ENCODE peak calls at places on chromosomes 3 and 15, in five cellular contexts. W is breast epithelium; J is endothelial cell; G is mesothelial cell of epicardium; N is stimulated activated CD4-positive, alpha-beta T cell treated with anti-CD3 and anti-CD28 coated beads, Interleukin-1b, Interleukin-23, amount 100 ng/mL, for 4 hours. S is an unnamed sample.

GRCh38 chr3:197216169-197216860 is 82.1 kb downstream of the DLG1 start:
- DNase-seq in J (no peak), W (no peak), N (no peak), G (no peak), S (no peak)

GRCh38 chr3:156659260-156659659 is 15.1 kb upstream of the TIPARP start:
- DNase-seq in J (no peak), G (no peak), N (no peak), W (no peak), S (no peak)

GRCh38 chr15:77421370-77421700 is 647 bp downstream of the HMG20A start:
- DNase-seq in N (no peak), W (no peak), G (no peak), J (peak; percentile 15), S (peak; percentile 14)

GRCh38 chr15:68034071-68034470 is 20.0 kb upstream of the PIAS1 start:
- DNase-seq in G (no peak), W (no peak), J (no peak), N (no peak), S (no peak)

GRCh38 chr15:29089731-29090616 is 179.6 kb downstream of the NSMCE3 start:
- DNase-seq in N (no peak), J (no peak), W (no peak), G (no peak), S (no peak)

GRCh38 chr15:90301901-90302300 is 36.4 kb downstream of the NGRN start:
- DNase-seq in W (no peak), J (no peak), N (no peak), G (no peak), S (no peak)

GRCh38 chr3:121707531-121708273 is 41.8 kb downstream of the GOLGB1 start:
- DNase-seq in J (no peak), W (no peak), G (no peak), N (no peak), S (no peak)

GRCh38 chr3:37028329-37028728 is 35.0 kb downstream of the MLH1 start:
- DNase-seq in G (no peak), W (no peak), N (no peak), J (no peak), S (peak; percentile 38)

GRCh38 chr15:71066983-71067382 is 48.3 kb upstream of the THSD4 start:
- DNase-seq in G (no peak), N (no peak), J (no peak), W (no peak), S (no peak)

GRCh38 chr15:99143230-99143629 is 38.4 kb downstream of the SYNM start:
- DNase-seq in N (no peak), W (no peak), G (no peak), J (no peak), S (no peak)

GRCh38 chr15:74400915-74401757 is 32.6 kb downstream of the SEMA7A start:
- DNase-seq in W (no peak), N (no peak), J (no peak), G (no peak), S (no peak)

GRCh38 chr15:39391230-39391629 is 189.6 kb upstream of the THBS1 start:
- DNase-seq in G (no peak), W (no peak), N (no peak), J (no peak), S (no peak)

GRCh38 chr15:77797270-77797669 is 164.6 kb upstream of the LINGO1 start:
- DNase-seq in W (no peak), N (no peak), G (no peak), J (no peak), S (no peak)

GRCh38 chr3:34106879-34107278 is 308.4 kb downstream of the PDCD6IP start:
- DNase-seq in J (peak; percentile 70), G (no peak), N (no peak), W (no peak), S (peak; percentile 61)

GRCh38 chr3:129313415-129313982 is 34.8 kb downstream of the HMCES start:
- DNase-seq in N (no peak), J (no peak), W (no peak), G (no peak), S (no peak)

GRCh38 chr3:46864051-46864881 is 1.0 kb upstream of the MYL3 start:
- DNase-seq in J (no peak), G (no peak), N (no peak), W (no peak), S (no peak)

GRCh38 chr3:132231633-132232032 is 85.6 kb upstream of the ACP3 start:
- DNase-seq in G (no peak), J (no peak), N (no peak), W (no peak), S (peak; percentile 67)

GRCh38 chr15:80403712-80404056 is 498 bp upstream of the ARNT2 start:
- DNase-seq in N (no peak), J (peak; percentile 27), W (no peak), G (peak; percentile 26), S (peak; percentile 42)

GRCh38 chr3:11367116-11367781 is 95.1 kb downstream of the ATG7 start:
- DNase-seq in J (peak; percentile 53), N (no peak), G (no peak), W (no peak), S (peak; percentile 33)

GRCh38 chr3:35936571-35936970 is 297.2 kb downstream of the ARPP21 start:
- DNase-seq in J (no peak), W (no peak), G (no peak), N (no peak), S (no peak)

GRCh38 chr3:195758721-195759353 is 38.1 kb downstream of the MUC20 start:
- DNase-seq in J (no peak), G (no peak), N (no peak), W (no peak), S (no peak)

GRCh38 chr3:31462050-31462569 is 70.6 kb upstream of the STT3B start:
- DNase-seq in N (peak; percentile 5), W (no peak), J (no peak), G (no peak), S (peak; percentile 65)

GRCh38 chr15:50137330-50137761 is 18.3 kb upstream of the ATP8B4 start:
- DNase-seq in G (no peak), W (no peak), J (no peak), N (no peak), S (no peak)

GRCh38 chr3:66572090-66572632 is 71.3 kb upstream of the LRIG1 start:
- DNase-seq in W (no peak), J (no peak), N (no peak), G (no peak), S (no peak)

GRCh38 chr3:38649500-38650247 is at the start of gene SCN5A:
- DNase-seq in W (no peak), J (peak; percentile 53), G (no peak), N (peak; percentile 40), S (peak; percentile 78)

GRCh38 chr3:158166223-158166622 is 56.3 kb downstream of the RSRC1 start:
- DNase-seq in G (no peak), N (no peak), J (no peak), W (no peak), S (no peak)

GRCh38 chr3:179324270-179324754 is 1.5 kb downstream of the ZNF639 start:
- DNase-seq in J (no peak), N (no peak), G (no peak), W (no peak), S (peak; percentile 13)

GRCh38 chr15:58420579-58421043 is 11.2 kb upstream of the LIPC start:
- DNase-seq in W (no peak), N (no peak), J (no peak), G (no peak), S (no peak)

GRCh38 chr3:112619295-112619694 is 21.6 kb downstream of the CCDC80 start:
- DNase-seq in W (no peak), N (no peak), J (no peak), G (no peak), S (no peak)